ENCODE peak calls at places on chromosomes 4 and X, in six cellular contexts. One of them, this sample, is unnamed.

GRCh38 chrX:134469481-134469880 is 9.5 kb downstream of the HPRT1 start:
- DNase-seq in neural crest cell: no peak
- DNase-seq in DMS79: no peak
- DNase-seq in T-helper 1 cell: no peak
- DNase-seq in HS-5: no peak
- DNase-seq in CD4-positive, alpha-beta memory T cell: no peak
- DNase-seq in this sample: no peak

GRCh38 chrX:129461801-129462456 is 61.4 kb downstream of the SMARCA1 start:
- DNase-seq in neural crest cell: no peak
- DNase-seq in DMS79: no peak
- DNase-seq in T-helper 1 cell: no peak
- DNase-seq in HS-5: no peak
- DNase-seq in CD4-positive, alpha-beta memory T cell: no peak
- DNase-seq in this sample: no peak

GRCh38 chrX:136047001-136047642 is 61.9 kb downstream of the SLC9A6 start:
- DNase-seq in neural crest cell: no peak
- DNase-seq in DMS79: no peak
- DNase-seq in T-helper 1 cell: no peak
- DNase-seq in HS-5: peak; percentile 38
- DNase-seq in CD4-positive, alpha-beta memory T cell: no peak
- DNase-seq in this sample: no peak

GRCh38 chr4:103718993-103719319 is 829 bp downstream of the TACR3 start:
- DNase-seq in neural crest cell: no peak
- DNase-seq in DMS79: no peak
- DNase-seq in T-helper 1 cell: no peak
- DNase-seq in HS-5: no peak
- DNase-seq in CD4-positive, alpha-beta memory T cell: no peak
- DNase-seq in this sample: no peak

GRCh38 chrX:115679460-115679859 is 118.5 kb downstream of the PLS3 start:
- DNase-seq in neural crest cell: no peak
- DNase-seq in DMS79: peak; percentile 12
- DNase-seq in T-helper 1 cell: no peak
- DNase-seq in HS-5: no peak
- DNase-seq in CD4-positive, alpha-beta memory T cell: no peak
- DNase-seq in this sample: no peak

GRCh38 chrX:70231666-70232065 is 2.8 kb upstream of the AWAT1 start:
- DNase-seq in neural crest cell: no peak
- DNase-seq in DMS79: no peak
- DNase-seq in T-helper 1 cell: no peak
- DNase-seq in HS-5: no peak
- DNase-seq in CD4-positive, alpha-beta memory T cell: no peak
- DNase-seq in this sample: no peak

GRCh38 chrX:63275127-63275526 is 76.0 kb downstream of the SPIN4 start:
- DNase-seq in neural crest cell: peak; percentile 14
- DNase-seq in DMS79: no peak
- DNase-seq in T-helper 1 cell: peak; percentile 0
- DNase-seq in HS-5: peak; percentile 0
- DNase-seq in CD4-positive, alpha-beta memory T cell: peak; percentile 2
- DNase-seq in this sample: no peak

GRCh38 chrX:37468111-37468739 is 103.2 kb upstream of the LANCL3 start:
- DNase-seq in neural crest cell: no peak
- DNase-seq in DMS79: no peak
- DNase-seq in T-helper 1 cell: no peak
- DNase-seq in HS-5: no peak
- DNase-seq in CD4-positive, alpha-beta memory T cell: no peak
- DNase-seq in this sample: no peak

GRCh38 chr4:107689912-107690587 is 30.0 kb downstream of the PAPSS1 start:
- DNase-seq in neural crest cell: no peak
- DNase-seq in DMS79: no peak
- DNase-seq in T-helper 1 cell: no peak
- DNase-seq in HS-5: peak; percentile 69
- DNase-seq in CD4-positive, alpha-beta memory T cell: no peak
- DNase-seq in this sample: no peak

GRCh38 chr4:2977116-2978097 is 14.0 kb downstream of the GRK4 start:
- DNase-seq in neural crest cell: no peak
- DNase-seq in DMS79: no peak
- DNase-seq in T-helper 1 cell: no peak
- DNase-seq in HS-5: no peak
- DNase-seq in CD4-positive, alpha-beta memory T cell: no peak
- DNase-seq in this sample: no peak

GRCh38 chr4:54961357-54961975 is 163.9 kb downstream of the KDR start:
- DNase-seq in neural crest cell: no peak
- DNase-seq in DMS79: no peak
- DNase-seq in T-helper 1 cell: no peak
- DNase-seq in HS-5: peak; percentile 28
- DNase-seq in CD4-positive, alpha-beta memory T cell: no peak
- DNase-seq in this sample: no peak